ENCODE peak calls at places on chromosomes 6 and 20, in eight cellular contexts. V, F, Q, T, O, B, D and R are unnamed samples.
A peak's percentile ranks its signal among the peaks of the same experiment; 100 is the strongest.

GRCh38 chr20:24991897-24992419 is 593 bp downstream of the APMAP start:
- DNase-seq in V (peak; percentile 60), F (peak; percentile 20), D (no peak), T (peak; percentile 30), O (peak; percentile 18), B (no peak), Q (no peak), R (peak; percentile 53)

GRCh38 chr6:1170793-1171192 is 141.1 kb upstream of the FOXQ1 start:
- DNase-seq in B (no peak), V (no peak), T (no peak), Q (no peak), F (peak; percentile 19), D (no peak), O (no peak), R (no peak)

GRCh38 chr6:44789790-44790189 is 402.3 kb downstream of the CDC5L start:
- DNase-seq in O (no peak), T (no peak), V (no peak), B (no peak), D (no peak), F (no peak), Q (no peak), R (no peak)

GRCh38 chr6:25278557-25278913 is 639 bp upstream of the CARMIL1 start:
- DNase-seq in T (no peak), O (no peak), V (no peak), F (no peak), Q (no peak), D (no peak), B (no peak), R (peak; percentile 62)

GRCh38 chr6:25954756-25955155 is 7.8 kb upstream of the TRIM38 start:
- DNase-seq in V (no peak), Q (no peak), D (no peak), T (no peak), O (no peak), B (no peak), F (no peak), R (no peak)

GRCh38 chr6:81750201-81750600 is 2.3 kb downstream of the TENT5A start:
- DNase-seq in Q (no peak), F (no peak), T (no peak), B (no peak), O (no peak), V (no peak), D (no peak), R (no peak)

GRCh38 chr6:14861491-14861943 is 384.4 kb upstream of the JARID2 start:
- DNase-seq in O (no peak), V (no peak), Q (peak; percentile 79), F (no peak), D (no peak), B (no peak), T (no peak), R (peak; percentile 24)

GRCh38 chr6:158960046-158960445 is 40.0 kb downstream of the RSPH3 start:
- DNase-seq in V (no peak), Q (no peak), F (no peak), B (no peak), T (no peak), D (no peak), O (no peak), R (no peak)

GRCh38 chr6:2209226-2209809 is 36.1 kb downstream of the GMDS start:
- DNase-seq in F (peak; percentile 39), B (peak; percentile 54), D (peak; percentile 83), Q (peak; percentile 91), V (no peak), T (no peak), O (peak; percentile 59), R (peak; percentile 70)

GRCh38 chr6:147695819-147696218 is 187.3 kb downstream of the SAMD5 start:
- DNase-seq in V (no peak), B (no peak), Q (no peak), F (no peak), D (no peak), T (no peak), O (no peak), R (no peak)

GRCh38 chr6:133980168-133980567 is 27.1 kb downstream of the TBPL1 start:
- DNase-seq in D (no peak), F (no peak), V (no peak), O (no peak), Q (no peak), B (no peak), T (no peak), R (no peak)

GRCh38 chr20:41171736-41172295 is 34.5 kb downstream of the PLCG1 start:
- DNase-seq in F (no peak), O (no peak), Q (peak; percentile 35), B (no peak), D (peak; percentile 9), V (no peak), T (peak; percentile 14), R (no peak)

GRCh38 chr6:125918681-125919566 is 37.6 kb upstream of the HINT3 start:
- DNase-seq in T (peak; percentile 51), Q (no peak), V (peak; percentile 73), D (peak; percentile 47), B (peak; percentile 41), O (no peak), F (peak; percentile 95), R (no peak)

GRCh38 chr6:54920628-54921027 is 74.1 kb downstream of the FAM83B start:
- DNase-seq in D (no peak), T (no peak), V (no peak), O (no peak), B (no peak), Q (no peak), F (peak; percentile 30), R (no peak)

GRCh38 chr6:53679446-53679933 is 13.9 kb upstream of the KLHL31 start:
- DNase-seq in F (peak; percentile 66), Q (peak; percentile 70), V (no peak), B (no peak), T (no peak), D (peak; percentile 13), O (peak; percentile 20), R (no peak)

DNA sequence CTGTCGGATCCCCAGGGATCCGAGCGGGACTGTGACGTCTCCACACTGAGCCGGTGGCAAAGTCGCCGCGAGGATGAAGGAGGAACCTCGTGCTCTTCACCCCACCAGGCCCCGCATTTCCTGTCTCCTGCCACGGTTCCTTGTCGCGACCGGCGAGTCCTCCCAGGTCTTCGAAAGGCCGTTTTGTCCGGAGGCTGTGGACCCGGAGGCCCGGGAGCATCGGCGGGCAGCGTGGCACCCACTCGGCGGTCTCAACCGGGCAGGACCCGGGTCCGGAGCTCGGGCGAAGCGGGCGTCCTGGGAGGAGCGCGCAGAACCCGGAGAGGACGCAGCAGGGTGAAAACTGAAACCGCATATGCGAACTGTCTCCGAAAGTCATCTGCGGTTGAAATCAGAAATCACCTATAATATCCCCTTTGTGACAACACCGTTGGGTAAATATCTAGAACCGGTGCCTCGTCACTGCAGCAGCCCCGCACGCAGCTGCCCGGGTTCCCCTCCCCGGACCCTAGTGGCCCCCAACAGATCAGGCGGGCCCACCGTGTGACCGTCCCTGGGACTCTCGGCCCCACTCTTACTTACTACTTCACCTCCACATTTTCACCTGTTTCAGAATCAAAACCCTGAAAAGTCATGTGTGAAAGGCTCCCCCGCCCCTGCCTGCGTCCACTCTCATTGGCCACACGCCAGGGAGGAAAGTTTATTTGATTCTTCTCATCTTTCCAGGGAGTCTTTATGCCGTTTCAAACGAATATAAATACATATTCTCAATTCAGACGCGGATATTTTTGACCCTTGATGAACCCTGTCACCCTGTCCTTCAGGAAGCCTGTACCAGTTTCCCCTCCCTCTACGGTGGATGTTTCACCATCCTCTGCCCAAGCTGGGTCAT is 3.0 kb upstream of the ULBP2 start:
- DNase-seq in O (no peak), V (peak; percentile 58), D (no peak), B (no peak), T (no peak), Q (peak; percentile 58), F (no peak), R (no peak)
- H3K4me3 ChIP-seq in O (peak overlapping the region; percentile 48), V (no peak overlapping the region), D (no peak overlapping the region), B (no peak overlapping the region), T (peak overlapping the region; percentile 30), Q (no peak overlapping the region), F (peak overlapping the region; percentile 9), R (peak overlapping the region; percentile 30)

DNA sequence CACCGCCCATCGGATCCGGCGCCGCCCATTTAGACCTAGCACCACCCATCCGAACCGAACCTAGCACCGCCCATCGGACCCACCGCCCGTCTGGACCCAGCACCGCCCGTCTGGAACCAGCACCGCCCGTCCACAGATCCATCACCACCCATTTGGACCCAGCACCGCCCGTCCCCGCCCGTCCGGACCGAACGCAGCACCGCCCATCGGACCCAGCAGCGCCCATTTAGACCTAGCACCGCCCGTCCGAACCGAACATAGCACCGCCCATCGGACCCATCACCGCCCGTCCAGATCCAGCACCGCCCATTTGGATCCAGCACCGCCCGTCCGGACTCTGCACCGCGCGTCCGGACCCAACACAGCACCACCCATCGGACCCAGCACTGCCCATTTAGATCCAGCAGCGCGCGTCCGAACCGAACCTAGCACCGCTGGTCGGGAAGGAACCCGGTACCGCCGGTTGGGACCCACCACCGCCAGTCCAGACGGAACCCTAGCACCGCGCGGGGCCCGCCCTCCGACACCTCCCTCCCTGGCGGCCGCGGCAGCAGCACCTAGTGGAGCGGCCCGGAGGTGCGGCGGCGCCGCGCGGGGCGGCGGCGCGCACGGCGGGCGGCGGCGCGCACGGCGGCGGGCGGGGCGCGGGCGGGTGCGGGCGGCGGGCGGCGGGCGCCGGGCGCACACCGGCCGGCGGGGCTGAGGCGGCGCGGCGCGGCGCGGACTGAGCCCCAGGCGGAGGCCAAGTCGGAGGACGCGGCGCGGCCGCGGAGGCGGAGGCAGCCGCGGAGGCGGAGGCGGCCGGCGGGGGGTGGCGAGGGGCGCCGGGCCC is at the start of gene AFDN:
- DNase-seq in B (peak; percentile 60), F (peak; percentile 66), V (peak; percentile 68), T (peak; percentile 80), O (peak; percentile 77), Q (peak; percentile 89), D (peak; percentile 80), R (peak; percentile 89)
- TF ChIP-seq CTCF in B (peak; percentile 6), F (peak; percentile 37), V (no peak), T (peak; percentile 82), O (peak; percentile 33), Q (peak; percentile 64), D (peak; percentile 56), R (peak; percentile 45)

DNA sequence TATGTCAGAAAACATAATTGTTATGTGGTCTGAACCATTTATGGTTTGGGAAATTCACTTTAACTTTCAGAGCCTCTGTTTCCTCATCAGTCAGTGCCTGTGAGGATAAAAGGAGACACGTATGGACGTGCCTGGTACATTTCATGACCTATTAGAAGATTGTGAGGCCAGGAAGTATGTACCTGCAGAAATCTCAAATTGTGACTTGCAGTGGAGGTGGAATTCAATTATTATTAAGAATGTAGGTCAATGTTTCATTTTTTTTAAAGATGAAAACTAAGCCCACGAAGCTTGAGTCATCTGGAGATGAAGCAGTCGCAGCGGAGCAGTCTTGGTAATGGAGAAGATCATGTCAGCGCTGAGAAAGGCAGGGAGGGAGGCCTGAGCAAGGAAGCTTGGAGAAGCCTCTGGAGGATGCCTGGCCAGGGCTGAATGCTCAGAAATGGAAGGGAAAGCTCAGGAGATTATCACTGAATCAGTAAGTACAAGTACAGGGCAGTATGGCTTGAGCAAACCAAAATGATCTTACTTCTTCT is 3.9 kb upstream of the DSE start:
- DNase-seq in T (no peak), V (no peak), F (no peak), Q (no peak), B (no peak), O (no peak), D (no peak), R (no peak)
- H3K4me1 ChIP-seq in T (no peaks in the 10 kb centered on the region), V (no peaks in the 10 kb centered on the region), F (no peaks in the 10 kb centered on the region), Q (no peaks in the 10 kb centered on the region), B (no peaks in the 10 kb centered on the region), O (peaks cover 13% of the 10 kb centered on the region), D (peaks cover 10% of the 10 kb centered on the region), R (no peaks in the 10 kb centered on the region)

DNA sequence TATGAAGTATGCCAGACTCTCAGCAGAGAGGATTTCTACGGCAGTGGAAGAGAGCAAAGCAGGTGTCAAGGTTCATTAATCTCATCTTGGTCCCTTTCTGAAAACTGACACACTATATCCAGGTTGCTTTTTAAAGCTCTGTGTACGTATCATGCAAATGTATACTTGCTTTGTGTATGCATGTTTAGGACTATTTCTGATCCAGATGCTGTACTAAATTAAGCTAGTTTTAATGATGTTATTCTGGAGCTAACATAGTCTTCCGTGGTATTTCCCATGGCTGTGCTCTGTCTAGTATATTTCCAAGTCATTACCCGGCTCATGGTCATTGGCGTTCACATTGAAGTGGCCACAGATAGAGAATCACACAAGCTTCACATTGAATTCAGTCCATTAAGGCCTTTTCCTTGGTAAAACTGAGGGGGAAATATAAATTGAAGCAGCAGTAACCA is 59.1 kb upstream of the SNX9 start:
- DNase-seq in O (peak; percentile 33), T (no peak), B (no peak), D (no peak), F (no peak), Q (no peak), V (no peak), R (no peak)
- H3K4me3 ChIP-seq in O (peak overlapping the region; percentile 53), T (no peak overlapping the region), B (no peak overlapping the region), D (no peak overlapping the region), F (no peak overlapping the region), Q (no peak overlapping the region), V (no peak overlapping the region), R (no peak overlapping the region)